ENCODE peak calls at places on chromosome 16, in seven cellular contexts. One of them, this sample, is unnamed.

GRCh38 chr16:873889-874288 is 73.4 kb upstream of the GNG13 start:
- DNase-seq in hepatocyte: no peak
- DNase-seq in fibroblast of lung: no peak
- DNase-seq in PC-9: no peak
- DNase-seq in astrocyte: no peak
- DNase-seq in GM23338: no peak
- DNase-seq in mesenchymal stem cell: no peak
- DNase-seq in this sample: no peak

GRCh38 chr16:20937736-20938135 is 37.2 kb downstream of the LYRM1 start:
- DNase-seq in astrocyte: no peak
- DNase-seq in hepatocyte: peak; percentile 31
- DNase-seq in GM23338: no peak
- DNase-seq in PC-9: peak; percentile 93
- DNase-seq in mesenchymal stem cell: no peak
- DNase-seq in fibroblast of lung: no peak
- DNase-seq in this sample: no peak

GRCh38 chr16:75204410-75204758 is 2.6 kb downstream of the CTRB2 start:
- DNase-seq in GM23338: no peak
- DNase-seq in PC-9: no peak
- DNase-seq in astrocyte: no peak
- DNase-seq in hepatocyte: no peak
- DNase-seq in mesenchymal stem cell: no peak
- DNase-seq in fibroblast of lung: no peak
- DNase-seq in this sample: no peak

GRCh38 chr16:51818342-51818944 is 667.4 kb upstream of the SALL1 start:
- DNase-seq in fibroblast of lung: peak; percentile 80
- DNase-seq in astrocyte: peak; percentile 4
- DNase-seq in mesenchymal stem cell: peak; percentile 49
- DNase-seq in GM23338: peak; percentile 78
- DNase-seq in hepatocyte: peak; percentile 53
- DNase-seq in PC-9: no peak
- DNase-seq in this sample: peak; percentile 35

GRCh38 chr16:57591086-57591869 is 37.2 kb upstream of the ADGRG1 start:
- DNase-seq in GM23338: peak; percentile 87
- DNase-seq in hepatocyte: peak; percentile 85
- DNase-seq in PC-9: peak; percentile 79
- DNase-seq in mesenchymal stem cell: peak; percentile 89
- DNase-seq in fibroblast of lung: peak; percentile 69
- DNase-seq in astrocyte: peak; percentile 84
- DNase-seq in this sample: peak; percentile 75

GRCh38 chr16:12433691-12434390 is 369.8 kb downstream of the CPPED1 start:
- DNase-seq in astrocyte: no peak
- DNase-seq in PC-9: no peak
- DNase-seq in mesenchymal stem cell: no peak
- DNase-seq in fibroblast of lung: no peak
- DNase-seq in hepatocyte: no peak
- DNase-seq in GM23338: no peak
- DNase-seq in this sample: no peak

GRCh38 chr16:49750341-49751011 is 105.4 kb downstream of the ZNF423 start:
- DNase-seq in PC-9: no peak
- DNase-seq in mesenchymal stem cell: peak; percentile 3
- DNase-seq in GM23338: no peak
- DNase-seq in hepatocyte: no peak
- DNase-seq in astrocyte: peak; percentile 37
- DNase-seq in fibroblast of lung: no peak
- DNase-seq in this sample: no peak

GRCh38 chr16:76059186-76059585 is 218.0 kb upstream of the CNTNAP4 start:
- DNase-seq in fibroblast of lung: no peak
- DNase-seq in astrocyte: no peak
- DNase-seq in GM23338: no peak
- DNase-seq in hepatocyte: no peak
- DNase-seq in PC-9: no peak
- DNase-seq in mesenchymal stem cell: no peak
- DNase-seq in this sample: no peak

GRCh38 chr16:65200374-65200773 is 78.5 kb upstream of the CDH11 start:
- DNase-seq in GM23338: no peak
- DNase-seq in mesenchymal stem cell: no peak
- DNase-seq in fibroblast of lung: no peak
- DNase-seq in astrocyte: no peak
- DNase-seq in hepatocyte: no peak
- DNase-seq in PC-9: no peak
- DNase-seq in this sample: no peak

GRCh38 chr16:2611499-2611862 is 70.8 kb upstream of the KCTD5 start:
- DNase-seq in PC-9: no peak
- DNase-seq in fibroblast of lung: no peak
- DNase-seq in mesenchymal stem cell: no peak
- DNase-seq in astrocyte: no peak
- DNase-seq in hepatocyte: no peak
- DNase-seq in GM23338: no peak
- DNase-seq in this sample: no peak

GRCh38 chr16:52825882-52826281 is 226.8 kb downstream of the CHD9NB start:
- DNase-seq in PC-9: no peak
- DNase-seq in GM23338: no peak
- DNase-seq in hepatocyte: peak; percentile 21
- DNase-seq in fibroblast of lung: peak; percentile 5
- DNase-seq in astrocyte: no peak
- DNase-seq in mesenchymal stem cell: peak; percentile 5
- DNase-seq in this sample: no peak
- H3K4me2 ChIP-seq in PC-9: no peak overlapping the region
- H3K4me2 ChIP-seq in GM23338: no peak overlapping the region
- H3K4me2 ChIP-seq in hepatocyte: no peak overlapping the region
- H3K4me2 ChIP-seq in fibroblast of lung: no peak overlapping the region
- H3K4me2 ChIP-seq in astrocyte: no peak overlapping the region
- H3K4me2 ChIP-seq in mesenchymal stem cell: no peak overlapping the region
- H3K4me2 ChIP-seq in this sample: no peak overlapping the region

DNA sequence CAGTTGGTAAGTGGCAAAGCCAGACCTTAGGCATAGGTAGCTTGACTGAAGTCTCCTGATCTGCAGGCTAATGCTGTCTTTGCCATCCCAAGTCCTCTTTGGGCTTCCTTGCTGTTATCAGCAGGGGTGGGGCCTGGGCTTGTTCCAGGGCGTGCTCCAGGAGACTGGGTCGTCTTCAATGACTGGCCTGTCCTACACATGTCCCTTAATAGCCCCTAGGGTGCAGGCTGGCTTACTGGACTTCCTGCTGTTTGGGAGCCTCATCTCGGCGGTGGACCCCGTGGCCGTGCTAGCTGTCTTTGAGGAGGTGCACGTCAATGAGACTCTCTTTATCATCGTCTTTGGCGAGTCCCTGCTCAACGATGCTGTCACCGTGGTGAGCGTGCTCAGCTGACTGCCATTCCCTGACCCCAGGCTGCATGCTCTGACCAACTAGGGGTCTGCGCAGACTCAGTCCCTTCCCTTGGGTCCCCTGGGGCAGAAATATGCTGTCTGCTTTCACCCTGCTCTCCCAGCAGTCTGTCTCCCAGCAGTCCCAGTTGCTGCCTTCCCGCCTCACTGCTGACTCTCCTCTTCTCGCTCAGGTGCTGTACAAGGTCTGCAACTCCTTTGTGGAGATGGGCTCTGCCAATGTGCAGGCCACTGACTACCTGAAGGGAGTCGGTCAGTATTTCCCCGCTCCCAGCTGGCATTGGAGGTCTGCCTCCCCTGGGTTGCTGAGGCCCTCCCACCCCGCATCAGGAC is 6.2 kb downstream of the SLC9A5 start:
- DNase-seq in GM23338: no peak
- DNase-seq in PC-9: no peak
- DNase-seq in astrocyte: no peak
- DNase-seq in hepatocyte: no peak
- DNase-seq in fibroblast of lung: no peak
- DNase-seq in mesenchymal stem cell: no peak
- DNase-seq in this sample: no peak
- H2AFZ ChIP-seq in GM23338: no peak overlapping the region
- H2AFZ ChIP-seq in PC-9: no peak overlapping the region
- H2AFZ ChIP-seq in astrocyte: no peak overlapping the region
- H2AFZ ChIP-seq in hepatocyte: no peak overlapping the region
- H2AFZ ChIP-seq in fibroblast of lung: no peak overlapping the region
- H2AFZ ChIP-seq in mesenchymal stem cell: no peak overlapping the region
- H2AFZ ChIP-seq in this sample: no peak overlapping the region

GRCh38 chr16:4111748-4112696 is 4.2 kb downstream of the ADCY9 start:
- DNase-seq in hepatocyte: no peak
- DNase-seq in mesenchymal stem cell: peak; percentile 42
- DNase-seq in PC-9: no peak
- DNase-seq in GM23338: no peak
- DNase-seq in astrocyte: no peak
- DNase-seq in fibroblast of lung: no peak
- DNase-seq in this sample: no peak

GRCh38 chr16:4114257-4115208 is 1.7 kb downstream of the ADCY9 start:
- DNase-seq in astrocyte: no peak
- DNase-seq in mesenchymal stem cell: no peak
- DNase-seq in PC-9: no peak
- DNase-seq in hepatocyte: no peak
- DNase-seq in fibroblast of lung: no peak
- DNase-seq in GM23338: no peak
- DNase-seq in this sample: no peak

GRCh38 chr16:4115941-4116327 is 308 bp downstream of the ADCY9 start:
- DNase-seq in PC-9: no peak
- DNase-seq in mesenchymal stem cell: no peak
- DNase-seq in hepatocyte: no peak
- DNase-seq in fibroblast of lung: no peak
- DNase-seq in GM23338: no peak
- DNase-seq in astrocyte: no peak
- DNase-seq in this sample: no peak

GRCh38 chr16:4115209-4115940 is 867 bp downstream of the ADCY9 start:
- DNase-seq in PC-9: no peak
- DNase-seq in mesenchymal stem cell: peak; percentile 79
- DNase-seq in hepatocyte: peak; percentile 85
- DNase-seq in astrocyte: peak; percentile 60
- DNase-seq in fibroblast of lung: peak; percentile 70
- DNase-seq in GM23338: peak; percentile 71
- DNase-seq in this sample: no peak

GRCh38 chr16:4113358-4114256 is 2.6 kb downstream of the ADCY9 start:
- DNase-seq in PC-9: no peak
- DNase-seq in hepatocyte: no peak
- DNase-seq in astrocyte: no peak
- DNase-seq in GM23338: no peak
- DNase-seq in mesenchymal stem cell: no peak
- DNase-seq in fibroblast of lung: no peak
- DNase-seq in this sample: no peak
- H3K4me2 ChIP-seq in PC-9: no peak overlapping the region
- H3K4me2 ChIP-seq in hepatocyte: peak overlapping the region; percentile 96
- H3K4me2 ChIP-seq in astrocyte: peak overlapping the region; percentile 79
- H3K4me2 ChIP-seq in GM23338: peak overlapping the region; percentile 89
- H3K4me2 ChIP-seq in mesenchymal stem cell: no peak overlapping the region
- H3K4me2 ChIP-seq in fibroblast of lung: peak overlapping the region; percentile 95
- H3K4me2 ChIP-seq in this sample: no peak overlapping the region

DNA sequence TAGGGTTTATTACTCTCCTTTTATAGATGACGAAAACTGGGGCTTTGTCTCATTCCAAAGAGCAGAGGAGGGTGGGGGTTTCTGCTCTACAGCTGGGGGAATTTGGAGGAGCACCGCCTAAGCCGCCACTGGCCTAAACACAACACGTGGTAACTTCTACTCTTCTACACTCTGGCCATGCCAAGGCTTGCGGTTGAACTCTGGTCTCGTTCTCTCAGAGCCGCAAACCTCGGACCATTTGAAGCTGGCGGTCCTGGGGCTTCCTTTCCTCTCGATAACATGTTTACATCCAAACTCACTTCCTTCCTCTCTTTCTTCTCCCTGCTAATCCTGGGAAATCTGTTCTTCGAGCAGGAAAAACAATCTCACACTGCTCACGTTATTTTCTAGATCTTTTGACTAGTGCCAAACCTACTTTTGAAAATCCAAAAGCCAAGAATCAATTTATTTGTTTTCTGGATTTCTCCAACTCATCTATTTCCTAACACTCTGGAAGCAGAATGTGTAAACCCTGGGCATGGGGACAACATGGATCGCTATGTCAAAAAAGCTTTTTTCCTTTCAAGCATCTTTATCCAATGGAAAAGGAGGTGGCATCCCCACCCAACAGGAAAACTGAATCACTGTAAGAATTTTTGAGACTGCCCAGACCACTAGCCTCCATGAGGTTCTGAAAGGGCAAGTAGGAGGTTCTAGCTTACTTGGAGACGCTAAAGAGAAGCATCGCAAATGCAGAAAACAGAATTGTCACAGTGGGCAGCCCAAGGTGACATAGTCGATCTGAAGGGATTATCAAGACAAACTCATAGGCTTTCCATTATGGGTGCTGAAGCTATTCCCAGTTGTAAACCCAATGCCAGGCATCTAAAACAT is 13.6 kb upstream of the EEF2K start:
- DNase-seq in hepatocyte: peak; percentile 79
- DNase-seq in GM23338: peak; percentile 79
- DNase-seq in astrocyte: peak; percentile 93
- DNase-seq in PC-9: peak; percentile 46
- DNase-seq in mesenchymal stem cell: peak; percentile 83
- DNase-seq in fibroblast of lung: peak; percentile 99
- DNase-seq in this sample: peak; percentile 79
- H2AFZ ChIP-seq in hepatocyte: peak overlapping the region; percentile 58
- H2AFZ ChIP-seq in GM23338: peak overlapping the region; percentile 75
- H2AFZ ChIP-seq in astrocyte: peak overlapping the region; percentile 29
- H2AFZ ChIP-seq in PC-9: peak overlapping the region; percentile 90
- H2AFZ ChIP-seq in mesenchymal stem cell: no peak overlapping the region
- H2AFZ ChIP-seq in fibroblast of lung: no peak overlapping the region
- H2AFZ ChIP-seq in this sample: peak overlapping the region; percentile 44

GRCh38 chr16:67398546-67399217 is 5.4 kb upstream of the TPPP3 start:
- DNase-seq in hepatocyte: no peak
- DNase-seq in mesenchymal stem cell: no peak
- DNase-seq in fibroblast of lung: no peak
- DNase-seq in astrocyte: no peak
- DNase-seq in PC-9: no peak
- DNase-seq in GM23338: no peak
- DNase-seq in this sample: no peak
- H3K4me2 ChIP-seq in hepatocyte: no peak overlapping the region
- H3K4me2 ChIP-seq in mesenchymal stem cell: no peak overlapping the region
- H3K4me2 ChIP-seq in fibroblast of lung: no peak overlapping the region
- H3K4me2 ChIP-seq in astrocyte: peak overlapping the region; percentile 66
- H3K4me2 ChIP-seq in PC-9: no peak overlapping the region
- H3K4me2 ChIP-seq in GM23338: peak overlapping the region; percentile 74
- H3K4me2 ChIP-seq in this sample: no peak overlapping the region

DNA sequence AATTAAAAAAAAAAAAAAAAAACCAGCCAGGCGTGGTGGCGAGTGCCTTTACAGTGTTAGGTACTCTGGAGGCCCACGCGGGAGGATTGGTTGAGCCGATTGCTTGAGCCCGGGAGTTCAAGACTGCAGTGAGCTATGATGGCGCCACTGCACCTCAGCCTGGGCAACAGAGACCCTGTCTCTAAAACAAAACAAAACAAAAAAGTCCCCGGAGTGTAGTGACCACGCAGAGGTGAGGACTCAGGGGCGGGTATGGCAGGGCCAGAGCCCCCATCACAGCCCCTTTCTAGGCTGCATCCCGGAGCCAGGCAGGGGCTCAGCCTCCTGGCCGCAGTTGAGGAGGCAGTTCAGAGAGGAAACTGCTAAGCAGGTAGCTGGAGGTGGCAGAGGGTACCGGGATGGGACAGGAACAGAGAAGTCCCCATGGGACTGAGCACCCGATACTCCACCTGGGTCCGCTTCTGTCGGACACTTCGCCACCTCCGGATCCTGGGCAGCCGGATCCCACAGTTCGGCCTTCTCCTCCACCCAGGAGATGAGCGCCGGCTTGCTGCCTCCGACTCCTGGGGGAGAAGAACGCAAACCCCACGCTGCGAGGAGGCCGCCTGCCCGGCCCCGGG is 800 bp downstream of the ZNF747 start:
- DNase-seq in fibroblast of lung: no peak
- DNase-seq in PC-9: no peak
- DNase-seq in astrocyte: no peak
- DNase-seq in hepatocyte: no peak
- DNase-seq in GM23338: no peak
- DNase-seq in mesenchymal stem cell: no peak
- DNase-seq in this sample: peak; percentile 38
- H2AFZ ChIP-seq in fibroblast of lung: peak overlapping the region; percentile 95
- H2AFZ ChIP-seq in PC-9: peak overlapping the region; percentile 92
- H2AFZ ChIP-seq in astrocyte: peak overlapping the region; percentile 95
- H2AFZ ChIP-seq in hepatocyte: peak overlapping the region; percentile 74
- H2AFZ ChIP-seq in GM23338: no peak overlapping the region
- H2AFZ ChIP-seq in mesenchymal stem cell: peak overlapping the region; percentile 79
- H2AFZ ChIP-seq in this sample: peak overlapping the region; percentile 85